ENCODE peak calls at places on chromosomes 6 and 20, in seven cellular contexts. X, K, F, S, B, C and T are unnamed samples.

GRCh38 chr6:164022632-164023031 is 608.1 kb downstream of the QKI start:
- DNase-seq in S (no peak), K (no peak), X (no peak), F (no peak), B (no peak), C (no peak), T (no peak)

GRCh38 chr6:170307080-170307545 is 555 bp downstream of the FAM120B start:
- DNase-seq in X (no peak), C (peak; percentile 43), B (no peak), F (no peak), S (no peak), K (peak; percentile 45), T (no peak)

GRCh38 chr6:64672131-64672530 is 1034.9 kb downstream of the EYS start:
- DNase-seq in K (no peak), S (no peak), F (no peak), X (no peak), C (no peak), B (no peak), T (no peak)

GRCh38 chr6:135962731-135963130 is 111.2 kb downstream of the PDE7B start:
- DNase-seq in X (no peak), K (no peak), C (no peak), B (no peak), S (no peak), F (no peak), T (no peak)

GRCh38 chr6:137707590-137708360 is 159.3 kb upstream of the TNFAIP3 start:
- DNase-seq in B (peak; percentile 60), S (peak; percentile 81), C (peak; percentile 63), X (peak; percentile 63), K (peak; percentile 59), F (peak; percentile 80), T (peak; percentile 37)

GRCh38 chr20:56360133-56360898 is 1.5 kb downstream of the FAM210B start:
- DNase-seq in K (no peak), X (no peak), F (no peak), B (no peak), S (no peak), C (no peak), T (no peak)

GRCh38 chr6:13487122-13488014 is at the start of gene GFOD1:
- DNase-seq in F (peak; percentile 86), K (peak; percentile 96), X (peak; percentile 86), C (peak; percentile 97), S (peak; percentile 90), B (peak; percentile 92), T (peak; percentile 87)

GRCh38 chr6:28585335-28585734 is 59.7 kb downstream of the GPX5 start:
- DNase-seq in F (no peak), K (no peak), S (no peak), C (no peak), B (no peak), X (no peak), T (no peak)

GRCh38 chr20:36658300-36658699 is 12.3 kb upstream of the SLA2 start:
- DNase-seq in C (no peak), S (no peak), K (no peak), B (no peak), F (no peak), X (no peak), T (no peak)

GRCh38 chr20:47758517-47759450 is 26.5 kb downstream of the SULF2 start:
- DNase-seq in K (peak; percentile 47), B (no peak), S (no peak), X (no peak), F (no peak), C (no peak), T (no peak)

GRCh38 chr6:24152014-24152413 is 26.0 kb downstream of the NRSN1 start:
- DNase-seq in B (no peak), C (no peak), X (no peak), S (no peak), F (no peak), K (no peak), T (no peak)

DNA sequence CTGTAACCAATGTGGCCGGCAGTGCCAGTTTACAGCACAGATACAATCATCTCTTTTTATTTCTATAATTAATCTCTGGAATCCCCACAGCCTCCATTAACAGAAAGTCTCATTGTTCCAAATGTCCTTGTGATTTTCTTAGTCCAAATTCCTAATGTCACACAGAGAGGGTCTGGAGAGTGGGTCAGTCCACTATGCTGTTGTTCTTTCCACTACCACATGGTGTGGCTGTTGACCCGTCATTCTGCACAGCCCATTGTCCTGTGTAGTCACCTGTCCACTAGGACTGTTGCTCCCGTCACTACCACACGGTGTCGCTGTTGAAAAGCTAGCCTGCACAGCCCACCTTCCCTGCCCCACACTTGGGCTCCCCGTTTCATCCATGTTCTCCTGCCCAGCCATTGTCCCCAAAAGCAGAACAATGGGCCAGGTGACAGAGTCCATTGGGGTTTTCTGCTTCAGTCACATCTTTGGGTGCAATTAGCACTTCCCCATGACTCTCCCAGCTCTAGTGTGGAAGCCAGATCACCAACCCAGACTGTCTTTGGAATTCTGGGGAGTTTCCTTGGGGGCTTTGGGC is 8.6 kb upstream of the LBP start:
- DNase-seq in C (no peak), K (peak; percentile 43), F (peak; percentile 96), S (no peak), X (no peak), B (no peak), T (peak; percentile 53)
- TF ChIP-seq CTCF in C (peak; percentile 9), K (no peak), F (peak; percentile 100), S (peak; percentile 19), X (no peak), B (peak; percentile 33), T (peak; percentile 57)

DNA sequence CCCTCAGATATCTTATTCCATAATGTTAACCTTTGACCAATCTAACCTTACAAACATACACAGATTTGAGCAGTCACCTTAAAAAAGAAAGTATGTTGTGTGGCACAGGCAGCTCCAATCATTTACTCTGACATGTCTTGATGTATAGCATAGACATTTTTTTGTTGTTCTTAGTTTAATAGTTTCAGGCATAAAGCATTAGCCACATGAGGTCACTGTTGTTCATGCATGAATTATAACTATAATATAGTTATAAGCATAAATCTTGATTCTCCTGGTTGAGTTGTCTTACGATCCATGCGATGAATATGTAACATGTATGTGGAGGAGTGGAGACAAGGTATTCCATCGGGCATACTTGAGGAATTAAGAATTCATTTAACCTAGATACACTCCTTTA is 26.1 kb upstream of the NKAIN2 start:
- DNase-seq in K (no peak), C (no peak), F (no peak), B (no peak), X (no peak), S (no peak), T (no peak)
- TF ChIP-seq CTCF in K (no peak), C (no peak), F (no peak), B (no peak), X (no peak), S (no peak), T (no peak)

GRCh38 chr6:31658983-31659648 is 1.5 kb downstream of the C6orf47 start:
- DNase-seq in K (no peak), C (no peak), X (no peak), F (no peak), S (no peak), B (no peak), T (no peak)

GRCh38 chr6:31659649-31660223 is 842 bp downstream of the C6orf47 start:
- DNase-seq in K (no peak), F (peak; percentile 46), C (peak; percentile 41), B (no peak), S (peak; percentile 40), X (no peak), T (no peak)

GRCh38 chr6:31660998-31661866 is 654 bp upstream of the C6orf47 start:
- DNase-seq in F (no peak), C (no peak), S (no peak), K (no peak), B (no peak), X (no peak), T (no peak)

GRCh38 chr6:31661867-31662723 is 1.5 kb upstream of the C6orf47 start:
- DNase-seq in X (no peak), C (peak; percentile 38), S (no peak), K (no peak), F (no peak), B (no peak), T (no peak)

GRCh38 chr6:31660224-31660997 is at the start of gene C6orf47:
- DNase-seq in C (peak; percentile 88), X (peak; percentile 90), K (peak; percentile 90), F (peak; percentile 95), S (peak; percentile 91), B (peak; percentile 93), T (peak; percentile 87)
- TF ChIP-seq CTCF in C (no peak), X (no peak), K (no peak), F (no peak), S (no peak), B (no peak), T (no peak)

DNA sequence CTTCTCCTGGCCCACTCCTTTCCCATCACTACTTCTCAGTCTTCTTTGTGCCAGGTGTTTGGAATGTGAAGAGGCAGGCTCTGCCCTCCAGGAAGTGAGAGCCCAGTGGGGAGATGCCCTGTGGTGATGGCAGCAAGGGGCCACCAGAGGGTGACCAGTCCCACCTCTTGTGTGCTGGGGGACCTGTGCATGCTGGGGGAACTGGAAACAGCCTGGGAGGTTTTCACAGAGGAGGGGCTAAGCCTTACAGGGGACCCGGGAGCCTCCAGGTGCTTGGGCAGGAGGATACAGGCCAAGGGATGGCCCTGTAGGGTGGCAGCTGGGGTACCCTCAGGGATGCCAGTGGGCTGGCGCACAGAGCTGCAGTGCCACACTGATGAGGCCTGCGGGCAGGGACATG is 72.3 kb downstream of the RAMACL start:
- DNase-seq in F (peak; percentile 51), C (no peak), X (no peak), B (no peak), K (no peak), S (no peak), T (no peak)
- TF ChIP-seq CTCF in F (peak; percentile 35), C (no peak), X (no peak), B (peak; percentile 36), K (no peak), S (no peak), T (no peak)

DNA sequence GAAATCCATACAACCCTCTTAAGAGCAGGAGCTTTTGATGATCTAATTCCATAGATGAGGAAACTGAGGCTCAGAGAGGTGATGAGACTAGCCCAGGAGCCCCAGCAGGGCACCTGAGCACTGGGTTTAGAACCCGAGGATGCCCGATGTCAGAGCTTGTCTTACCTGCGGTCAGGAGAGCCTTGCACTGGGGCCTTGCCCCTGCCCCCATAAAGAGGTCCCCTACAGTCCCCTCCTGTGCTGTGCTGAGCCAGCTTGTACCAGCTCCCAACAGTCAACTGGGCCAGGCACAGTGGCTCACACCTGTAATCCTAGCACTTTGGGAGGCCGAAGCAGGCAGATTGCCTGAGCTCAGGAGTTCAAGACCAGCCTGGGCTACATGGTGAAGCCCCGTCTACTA is 58.6 kb downstream of the RIPOR3 start:
- DNase-seq in K (no peak), F (no peak), X (no peak), B (no peak), C (no peak), S (no peak), T (no peak)
- TF ChIP-seq CTCF in K (no peak), F (no peak), X (no peak), B (no peak), C (no peak), S (no peak), T (no peak)